ENCODE peak calls at places on chromosomes 7 and 10, in five cellular contexts. One of them, this sample, is unnamed.
A peak's percentile ranks its signal among the peaks of the same experiment; 100 is the strongest.

GRCh38 chr10:127158663-127159062 is 37.7 kb downstream of the INSYN2A start:
- DNase-seq in GM13976: no peak
- DNase-seq in activated CD4-positive, CD25-positive, alpha-beta regulatory T cell: no peak
- DNase-seq in RWPE2: no peak
- DNase-seq in activated CD8-positive, alpha-beta T cell treated with anti-CD3 and anti-CD28 coated beads, Interleukin-2, amount 10 ng/mL, durations not matched to agents 7 days and 5 days: no peak
- DNase-seq in this sample: no peak

GRCh38 chr10:34538291-34538829 is 276.7 kb downstream of the PARD3 start:
- DNase-seq in activated CD4-positive, CD25-positive, alpha-beta regulatory T cell: no peak
- DNase-seq in activated CD8-positive, alpha-beta T cell treated with anti-CD3 and anti-CD28 coated beads, Interleukin-2, amount 10 ng/mL, durations not matched to agents 7 days and 5 days: no peak
- DNase-seq in GM13976: no peak
- DNase-seq in RWPE2: no peak
- DNase-seq in this sample: no peak

GRCh38 chr7:129610709-129611245 is 743 bp upstream of the NRF1 start:
- DNase-seq in activated CD4-positive, CD25-positive, alpha-beta regulatory T cell: no peak
- DNase-seq in GM13976: no peak
- DNase-seq in RWPE2: no peak
- DNase-seq in activated CD8-positive, alpha-beta T cell treated with anti-CD3 and anti-CD28 coated beads, Interleukin-2, amount 10 ng/mL, durations not matched to agents 7 days and 5 days: peak; percentile 28
- DNase-seq in this sample: no peak

GRCh38 chr10:552679-553078 is 136.8 kb downstream of the DIP2C start:
- DNase-seq in GM13976: no peak
- DNase-seq in RWPE2: no peak
- DNase-seq in activated CD8-positive, alpha-beta T cell treated with anti-CD3 and anti-CD28 coated beads, Interleukin-2, amount 10 ng/mL, durations not matched to agents 7 days and 5 days: no peak
- DNase-seq in activated CD4-positive, CD25-positive, alpha-beta regulatory T cell: no peak
- DNase-seq in this sample: no peak

GRCh38 chr10:60208676-60209269 is 180.9 kb downstream of the ANK3 start:
- DNase-seq in GM13976: no peak
- DNase-seq in activated CD8-positive, alpha-beta T cell treated with anti-CD3 and anti-CD28 coated beads, Interleukin-2, amount 10 ng/mL, durations not matched to agents 7 days and 5 days: no peak
- DNase-seq in RWPE2: no peak
- DNase-seq in activated CD4-positive, CD25-positive, alpha-beta regulatory T cell: no peak
- DNase-seq in this sample: no peak

GRCh38 chr7:100053201-100053600 is 3.6 kb downstream of the ZSCAN21 start:
- DNase-seq in activated CD4-positive, CD25-positive, alpha-beta regulatory T cell: no peak
- DNase-seq in GM13976: peak; percentile 62
- DNase-seq in activated CD8-positive, alpha-beta T cell treated with anti-CD3 and anti-CD28 coated beads, Interleukin-2, amount 10 ng/mL, durations not matched to agents 7 days and 5 days: peak; percentile 53
- DNase-seq in RWPE2: no peak
- DNase-seq in this sample: peak; percentile 42

GRCh38 chr7:148484486-148484885 is 106.1 kb upstream of the C7orf33 start:
- DNase-seq in activated CD4-positive, CD25-positive, alpha-beta regulatory T cell: no peak
- DNase-seq in activated CD8-positive, alpha-beta T cell treated with anti-CD3 and anti-CD28 coated beads, Interleukin-2, amount 10 ng/mL, durations not matched to agents 7 days and 5 days: no peak
- DNase-seq in RWPE2: no peak
- DNase-seq in GM13976: no peak
- DNase-seq in this sample: no peak

GRCh38 chr10:122062831-122063674 is 74.1 kb downstream of the TACC2 start:
- DNase-seq in GM13976: no peak
- DNase-seq in RWPE2: peak; percentile 82
- DNase-seq in activated CD4-positive, CD25-positive, alpha-beta regulatory T cell: no peak
- DNase-seq in activated CD8-positive, alpha-beta T cell treated with anti-CD3 and anti-CD28 coated beads, Interleukin-2, amount 10 ng/mL, durations not matched to agents 7 days and 5 days: no peak
- DNase-seq in this sample: no peak

GRCh38 chr7:48085942-48086341 is 3.1 kb upstream of the UPP1 start:
- DNase-seq in GM13976: no peak
- DNase-seq in RWPE2: no peak
- DNase-seq in activated CD4-positive, CD25-positive, alpha-beta regulatory T cell: no peak
- DNase-seq in activated CD8-positive, alpha-beta T cell treated with anti-CD3 and anti-CD28 coated beads, Interleukin-2, amount 10 ng/mL, durations not matched to agents 7 days and 5 days: no peak
- DNase-seq in this sample: no peak

GRCh38 chr10:4498763-4499251 is 327.2 kb upstream of the AKR1E2 start:
- DNase-seq in activated CD4-positive, CD25-positive, alpha-beta regulatory T cell: no peak
- DNase-seq in GM13976: no peak
- DNase-seq in RWPE2: no peak
- DNase-seq in activated CD8-positive, alpha-beta T cell treated with anti-CD3 and anti-CD28 coated beads, Interleukin-2, amount 10 ng/mL, durations not matched to agents 7 days and 5 days: no peak
- DNase-seq in this sample: no peak

GRCh38 chr10:68153473-68154210 is 44.4 kb downstream of the MYPN start:
- DNase-seq in RWPE2: peak; percentile 54
- DNase-seq in activated CD8-positive, alpha-beta T cell treated with anti-CD3 and anti-CD28 coated beads, Interleukin-2, amount 10 ng/mL, durations not matched to agents 7 days and 5 days: no peak
- DNase-seq in activated CD4-positive, CD25-positive, alpha-beta regulatory T cell: no peak
- DNase-seq in GM13976: no peak
- DNase-seq in this sample: no peak

GRCh38 chr7:94195813-94196212 is 191.7 kb upstream of the BET1 start:
- DNase-seq in GM13976: no peak
- DNase-seq in activated CD4-positive, CD25-positive, alpha-beta regulatory T cell: no peak
- DNase-seq in RWPE2: no peak
- DNase-seq in activated CD8-positive, alpha-beta T cell treated with anti-CD3 and anti-CD28 coated beads, Interleukin-2, amount 10 ng/mL, durations not matched to agents 7 days and 5 days: no peak
- DNase-seq in this sample: no peak

This sample was measured in D721Med.